ENCODE peak calls at places on chromosomes 4 and X, in ten cellular contexts. Z is uterus; C is IMR-90; T is H9; V is fibroblast of lung; X is CD8-positive, alpha-beta memory T cell; K is ovary; N is endothelial cell of umbilical vein; L is astrocyte; F is sigmoid colon. R is an unnamed sample.

GRCh38 chr4:94934864-94935263 is 177.1 kb downstream of the BMPR1B start:
- DNase-seq in F (no peak), V (peak; percentile 64), K (no peak), C (peak; percentile 50), Z (no peak), L (peak; percentile 26), N (peak; percentile 42), X (no peak), T (no peak), R (no peak)

GRCh38 chr4:171813195-171813955 is at the start of gene GALNTL6:
- DNase-seq in C (no peak), Z (no peak), F (peak; percentile 48), K (no peak), X (no peak), N (no peak), T (peak; percentile 43), V (no peak), L (peak; percentile 3), R (no peak)

GRCh38 chrX:111409326-111409725 is 2.7 kb downstream of the DCX start:
- DNase-seq in K (no peak), T (no peak), X (no peak), F (no peak), Z (no peak), N (no peak), C (no peak), V (no peak), L (no peak), R (no peak)

GRCh38 chr4:10670346-10670745 is 14.2 kb downstream of the CLNK start:
- DNase-seq in Z (no peak), L (no peak), T (no peak), F (no peak), V (no peak), K (no peak), C (no peak), X (no peak), N (no peak), R (no peak)

GRCh38 chr4:17636696-17637351 is 22.4 kb downstream of the MED28 start:
- DNase-seq in K (peak; percentile 76), N (peak; percentile 56), C (peak; percentile 69), L (peak; percentile 34), T (peak; percentile 86), V (peak; percentile 75), Z (peak; percentile 66), F (peak; percentile 84), X (peak; percentile 56), R (peak; percentile 80)

GRCh38 chrX:47751670-47752069 is 85.0 kb upstream of the ZNF81 start:
- DNase-seq in L (no peak), K (peak; percentile 27), X (peak; percentile 4), N (no peak), F (no peak), C (no peak), Z (no peak), T (peak; percentile 57), V (no peak), R (peak; percentile 16)

GRCh38 chr4:39565925-39566630 is 38.8 kb upstream of the UGDH start:
- DNase-seq in F (no peak), V (peak; percentile 77), T (no peak), Z (no peak), L (peak; percentile 94), K (no peak), N (peak; percentile 51), X (no peak), C (peak; percentile 96), R (no peak)

GRCh38 chr4:30380404-30380998 is 339.7 kb upstream of the PCDH7 start:
- DNase-seq in N (peak; percentile 76), T (peak; percentile 79), C (peak; percentile 73), K (no peak), V (peak; percentile 79), F (no peak), Z (no peak), X (no peak), L (peak; percentile 62), R (no peak)

GRCh38 chr4:100786481-100786880 is 268.7 kb upstream of the EMCN start:
- DNase-seq in X (no peak), V (no peak), L (peak; percentile 22), C (no peak), F (no peak), K (no peak), T (no peak), N (peak; percentile 62), Z (peak; percentile 32), R (no peak)

GRCh38 chr4:100781433-100781832 is 263.6 kb upstream of the EMCN start:
- DNase-seq in K (no peak), L (no peak), C (no peak), X (no peak), T (no peak), N (no peak), Z (no peak), V (no peak), F (no peak), R (no peak)

GRCh38 chr4:100780126-100780525 is 262.3 kb upstream of the EMCN start:
- DNase-seq in Z (no peak), T (no peak), X (no peak), K (no peak), C (no peak), L (no peak), F (no peak), V (no peak), N (no peak), R (no peak)

GRCh38 chr4:100778431-100778830 is 260.6 kb upstream of the EMCN start:
- DNase-seq in X (no peak), L (no peak), Z (no peak), T (no peak), V (no peak), F (no peak), N (no peak), K (no peak), C (no peak), R (no peak)

DNA sequence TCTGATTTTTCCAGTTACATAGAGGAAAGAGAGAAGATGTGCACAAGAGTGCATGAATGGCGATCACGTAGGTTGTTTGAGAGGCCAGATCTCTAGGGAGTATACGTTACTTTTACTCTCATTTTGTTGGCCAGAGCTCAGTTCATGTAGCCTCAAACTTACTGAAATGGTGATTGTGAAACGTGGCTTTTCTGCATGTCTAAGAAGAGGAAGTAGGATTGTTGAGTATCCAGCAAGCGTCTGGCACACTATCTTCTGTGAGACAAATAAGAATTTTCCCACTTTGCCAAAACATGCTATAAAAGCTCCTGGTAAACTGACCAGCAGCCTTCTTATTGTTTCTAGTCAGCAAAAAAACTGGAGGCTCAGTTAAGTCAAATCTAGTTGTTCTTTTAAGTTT is 264.5 kb upstream of the EMCN start:
- DNase-seq in K (no peak), Z (no peak), N (no peak), T (no peak), F (no peak), L (no peak), X (no peak), V (no peak), C (no peak), R (no peak)
- H3K27ac ChIP-seq in K (no peak overlapping the region), Z (no peak overlapping the region), N (no peak overlapping the region), T (no peak overlapping the region), F (no peak overlapping the region), L (no peak overlapping the region), X (no peak overlapping the region), V (no peak overlapping the region), C (no peak overlapping the region), R (no peak overlapping the region)

GRCh38 chr4:184745747-184746531 is 12.0 kb upstream of the CENPU start:
- DNase-seq in C (peak; percentile 76), K (peak; percentile 63), V (peak; percentile 81), L (peak; percentile 47), X (peak; percentile 66), N (peak; percentile 76), Z (peak; percentile 85), T (peak; percentile 53), F (peak; percentile 89), R (peak; percentile 45)

GRCh38 chr4:184744251-184744650 is 10.4 kb upstream of the CENPU start:
- DNase-seq in X (no peak), K (no peak), C (no peak), F (no peak), Z (no peak), N (no peak), L (no peak), T (no peak), V (no peak), R (no peak)

GRCh38 chr4:184748251-184748652 is 14.4 kb upstream of the CENPU start:
- DNase-seq in K (no peak), F (no peak), V (no peak), L (no peak), Z (no peak), C (no peak), X (no peak), N (no peak), T (no peak), R (no peak)

GRCh38 chr4:184747034-184747830 is 13.3 kb upstream of the CENPU start:
- DNase-seq in Z (no peak), V (no peak), X (no peak), F (no peak), N (no peak), C (no peak), K (peak; percentile 30), T (peak; percentile 55), L (no peak), R (no peak)

DNA sequence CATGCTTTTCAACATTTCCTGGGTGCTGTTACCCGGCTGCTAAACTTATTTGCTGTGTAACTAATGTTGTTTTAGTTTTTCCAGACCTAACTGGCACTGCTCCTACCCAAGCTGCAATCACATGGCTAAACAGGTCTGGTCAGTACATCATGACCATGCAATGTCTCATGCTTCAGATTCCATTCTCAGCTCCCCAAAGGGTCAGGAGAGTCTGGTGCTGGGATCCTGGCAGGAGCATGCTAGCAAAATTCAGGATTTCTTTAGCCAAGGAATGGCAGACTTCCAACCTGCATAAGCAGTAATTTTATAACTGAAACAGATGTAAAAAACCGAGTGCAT is 12.6 kb upstream of the CENPU start:
- DNase-seq in N (no peak), C (peak; percentile 82), T (no peak), X (no peak), Z (peak; percentile 68), K (peak; percentile 31), V (peak; percentile 53), L (peak; percentile 82), F (peak; percentile 88), R (no peak)
- H3K4me1 ChIP-seq in N (peaks cover 4% of the 10 kb centered on the region), C (peaks cover 4% of the 10 kb centered on the region), T (peaks cover 3% of the 10 kb centered on the region), X (peaks cover 9% of the 10 kb centered on the region), Z (no peaks in the 10 kb centered on the region), K (peaks cover 10% of the 10 kb centered on the region), V (peaks cover 8% of the 10 kb centered on the region), L (peaks cover 8% of the 10 kb centered on the region), F (no peaks in the 10 kb centered on the region), R (peaks cover 58% of the 10 kb centered on the region)

DNA sequence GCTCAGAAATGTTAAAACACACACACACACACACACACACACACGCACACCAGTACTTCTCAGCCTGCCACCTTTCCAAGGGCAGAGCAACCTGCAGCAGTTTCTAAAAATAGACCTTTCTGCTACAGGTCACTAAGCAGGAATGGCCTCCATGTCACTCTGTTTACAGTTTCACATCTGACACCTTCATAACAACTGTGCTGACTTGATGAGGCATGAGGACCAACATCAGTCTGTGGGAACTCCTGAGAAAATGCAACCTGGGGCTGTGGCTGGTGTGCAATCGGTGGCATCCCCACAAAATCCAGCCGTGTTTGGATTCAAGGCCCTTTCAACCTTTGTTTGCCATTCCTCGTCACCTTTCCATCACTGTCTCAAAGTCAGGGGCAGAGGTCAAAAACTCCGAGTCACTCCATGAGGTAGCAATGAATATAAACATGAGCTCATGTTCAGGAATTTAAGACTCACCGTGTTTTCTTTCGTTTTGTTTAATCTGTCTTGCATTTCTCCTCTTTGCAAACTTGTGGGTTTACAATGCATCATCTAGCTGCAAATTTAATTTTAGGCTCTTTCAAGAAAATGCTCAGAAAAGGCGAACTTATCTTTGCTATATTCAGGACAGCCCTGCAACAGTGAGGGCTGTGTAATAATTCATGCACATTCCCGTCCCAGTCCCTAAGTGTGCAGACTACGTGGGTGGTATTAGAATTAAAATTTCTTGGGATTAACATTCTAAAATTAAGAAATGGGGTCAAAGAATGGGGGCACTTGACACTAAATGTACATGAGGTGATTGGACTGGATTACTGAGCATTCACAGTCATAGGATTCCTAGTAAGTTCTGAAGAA is 135.3 kb downstream of the SHROOM3 start:
- DNase-seq in V (peak; percentile 44), C (peak; percentile 89), L (peak; percentile 87), F (no peak), N (no peak), Z (no peak), X (no peak), K (no peak), T (no peak), R (no peak)
- H3K27ac ChIP-seq in V (no peak overlapping the region), C (peak overlapping the region; percentile 6), L (peak overlapping the region; percentile 67), F (no peak overlapping the region), N (no peak overlapping the region), Z (peak overlapping the region; percentile 57), X (no peak overlapping the region), K (no peak overlapping the region), T (no peak overlapping the region), R (no peak overlapping the region)

GRCh38 chrX:125289920-125290319 is 29.8 kb upstream of the TEX13C start:
- DNase-seq in C (peak; percentile 37), F (no peak), Z (no peak), L (no peak), K (no peak), N (no peak), T (no peak), X (no peak), V (peak; percentile 0), R (no peak)

GRCh38 chrX:125293792-125294780 is 25.6 kb upstream of the TEX13C start:
- DNase-seq in K (no peak), T (no peak), C (no peak), Z (no peak), N (no peak), X (no peak), L (no peak), V (no peak), F (no peak), R (no peak)

GRCh38 chrX:125289209-125289608 is 30.5 kb upstream of the TEX13C start:
- DNase-seq in C (peak; percentile 44), L (no peak), F (no peak), N (no peak), T (no peak), Z (no peak), X (no peak), K (no peak), V (no peak), R (no peak)

GRCh38 chrX:125288343-125288742 is 31.3 kb upstream of the TEX13C start:
- DNase-seq in F (no peak), N (no peak), Z (no peak), T (no peak), K (no peak), L (no peak), V (no peak), C (no peak), X (no peak), R (no peak)

GRCh38 chrX:125291124-125291523 is 28.5 kb upstream of the TEX13C start:
- DNase-seq in N (no peak), L (no peak), V (no peak), C (no peak), F (no peak), K (no peak), X (no peak), Z (no peak), T (no peak), R (no peak)
- H3K4me1 ChIP-seq in N (no peaks in the 10 kb centered on the region), L (no peaks in the 10 kb centered on the region), V (no peaks in the 10 kb centered on the region), C (no peaks in the 10 kb centered on the region), F (no peaks in the 10 kb centered on the region), K (no peaks in the 10 kb centered on the region), X (no peaks in the 10 kb centered on the region), Z (no peaks in the 10 kb centered on the region), T (no peaks in the 10 kb centered on the region), R (no peaks in the 10 kb centered on the region)

R was measured in heart right ventricle.